ENCODE peak calls at places on chromosomes 16 and 17, in nine cellular contexts. S is transverse colon; G is colonic mucosa; R is BJ; H is tibial nerve; C is WTC11; N is AG04449; Q is dorsolateral prefrontal cortex; L is CD8-positive, alpha-beta T cell. B is an unnamed sample.
A peak's percentile ranks its signal among the peaks of the same experiment; 100 is the strongest.

GRCh38 chr16:81066700-81067099 is 10.3 kb downstream of the C16orf46 start:
- DNase-seq in S (no peak), G (no peak), R (no peak), H (no peak), C (no peak), N (no peak), Q (no peak), L (no peak), B (peak; percentile 55)

GRCh38 chr16:2339521-2340484 is 725 bp downstream of the ABCA3 start:
- DNase-seq in S (peak; percentile 60), G (peak; percentile 62), R (no peak), H (peak; percentile 8), C (peak; percentile 55), N (no peak), Q (no peak), L (no peak), B (no peak)

GRCh38 chr16:67458121-67458641 is 22.8 kb downstream of the ATP6V0D1 start:
- DNase-seq in S (no peak), G (peak; percentile 19), R (no peak), H (no peak), C (no peak), N (no peak), Q (no peak), L (no peak), B (no peak)

GRCh38 chr16:30797670-30798309 is 10.8 kb upstream of the ZNF629 start:
- DNase-seq in S (no peak), G (no peak), R (no peak), H (no peak), C (no peak), N (no peak), Q (no peak), L (no peak), B (no peak)

GRCh38 chr17:42247734-42248133 is 28.5 kb downstream of the STAT5B start:
- DNase-seq in S (no peak), G (no peak), R (no peak), H (no peak), C (no peak), N (peak; percentile 38), Q (no peak), L (no peak), B (no peak)

GRCh38 chr16:3861808-3862451 is 18.6 kb downstream of the CREBBP start:
- DNase-seq in S (no peak), G (no peak), R (no peak), H (no peak), C (no peak), N (no peak), Q (no peak), L (no peak), B (no peak)

GRCh38 chr17:61770752-61771533 is 92.4 kb downstream of the BRIP1 start:
- DNase-seq in S (no peak), G (no peak), R (peak; percentile 31), H (no peak), C (no peak), N (peak; percentile 66), Q (no peak), L (no peak), B (no peak)

GRCh38 chr17:70661342-70662222 is 492.2 kb downstream of the KCNJ2 start:
- DNase-seq in S (peak; percentile 35), G (peak; percentile 57), R (no peak), H (no peak), C (no peak), N (no peak), Q (no peak), L (no peak), B (no peak)

GRCh38 chr17:39175695-39176093 is 9.7 kb upstream of the ARL5C start:
- DNase-seq in S (no peak), G (no peak), R (no peak), H (no peak), C (no peak), N (no peak), Q (no peak), L (no peak), B (no peak)

GRCh38 chr17:43216369-43216761 is 4.7 kb downstream of the TMEM106A start:
- DNase-seq in S (no peak), G (no peak), R (no peak), H (no peak), C (no peak), N (no peak), Q (no peak), L (no peak), B (no peak)

GRCh38 chr16:2289282-2289681 is 21.4 kb upstream of the RNPS1 start:
- DNase-seq in S (no peak), G (no peak), R (no peak), H (no peak), C (no peak), N (no peak), Q (no peak), L (no peak), B (no peak)

GRCh38 chr17:82367724-82368524 is 3.6 kb upstream of the UTS2R start:
- DNase-seq in S (no peak), G (no peak), R (no peak), H (no peak), C (peak; percentile 50), N (no peak), Q (no peak), L (no peak), B (no peak)

GRCh38 chr16:66265556-66266133 is 100.8 kb upstream of the CDH5 start:
- DNase-seq in S (no peak), G (no peak), R (no peak), H (no peak), C (no peak), N (no peak), Q (peak; percentile 19), L (no peak), B (no peak)

GRCh38 chr17:35875439-35876139 is 4.6 kb downstream of the CCL5 start:
- DNase-seq in S (no peak), G (no peak), R (no peak), H (no peak), C (no peak), N (no peak), Q (no peak), L (no peak), B (no peak)

GRCh38 chr16:51524555-51525373 is 373.7 kb upstream of the SALL1 start:
- DNase-seq in S (no peak), G (no peak), R (no peak), H (no peak), C (no peak), N (no peak), Q (peak; percentile 39), L (no peak), B (no peak)

GRCh38 chr17:731943-732787 is at the start of gene TLCD3A:
- DNase-seq in S (peak; percentile 78), G (peak; percentile 77), R (no peak), H (peak; percentile 56), C (peak; percentile 70), N (no peak), Q (no peak), L (no peak), B (no peak)

GRCh38 chr16:57374067-57374534 is 1.8 kb downstream of the CX3CL1 start:
- DNase-seq in S (no peak), G (no peak), R (no peak), H (no peak), C (no peak), N (no peak), Q (peak; percentile 78), L (no peak), B (peak; percentile 28)

GRCh38 chr16:30445149-30445407 is 596 bp downstream of the SEPHS2 start:
- DNase-seq in S (no peak), G (no peak), R (no peak), H (no peak), C (no peak), N (no peak), Q (no peak), L (no peak), B (no peak)

GRCh38 chr17:16407911-16408588 is 7.3 kb upstream of the TRPV2 start:
- DNase-seq in S (peak; percentile 71), G (peak; percentile 70), R (no peak), H (peak; percentile 82), C (peak; percentile 60), N (no peak), Q (peak; percentile 61), L (no peak), B (no peak)

GRCh38 chr17:16406742-16407674 is 8.4 kb upstream of the TRPV2 start:
- DNase-seq in S (peak; percentile 49), G (no peak), R (no peak), H (no peak), C (peak; percentile 90), N (no peak), Q (no peak), L (no peak), B (no peak)
- TF ChIP-seq CTCF in S (no peak), G (no peak), R (no peak), H (no peak), C (no peak), N (no peak), Q (no peak), L (no peak), B (peak; percentile 17)

GRCh38 chr16:47611042-47611441 is 149.9 kb downstream of the PHKB start:
- DNase-seq in S (no peak), G (no peak), R (no peak), H (no peak), C (no peak), N (no peak), Q (no peak), L (no peak), B (no peak)
- TF ChIP-seq CTCF in S (no peak), G (no peak), R (no peak), H (no peak), C (no peak), N (no peak), Q (no peak), L (no peak), B (no peak)

GRCh38 chr16:74275031-74275636 is 21.5 kb upstream of the PSMD7 start:
- DNase-seq in S (no peak), G (no peak), R (no peak), H (no peak), C (no peak), N (no peak), Q (no peak), L (no peak), B (no peak)
- TF ChIP-seq CTCF in S (no peak), G (peak; percentile 30), R (peak; percentile 44), H (no peak), C (no peak), N (peak; percentile 15), Q (peak; percentile 22), L (peak; percentile 37), B (peak; percentile 54)

GRCh38 chr17:49191917-49192741 is 18.2 kb downstream of the GNGT2 start:
- DNase-seq in S (peak; percentile 94), G (peak; percentile 94), R (peak; percentile 41), H (peak; percentile 97), C (peak; percentile 91), N (peak; percentile 41), Q (peak; percentile 93), L (peak; percentile 86), B (peak; percentile 62)
- TF ChIP-seq CTCF in S (peak; percentile 40), G (no peak), R (peak; percentile 45), H (peak; percentile 28), C (no peak), N (peak; percentile 40), Q (peak; percentile 55), L (peak; percentile 46), B (peak; percentile 39)